ENCODE peak calls at places on chromosomes 1 and 21, in four cellular contexts. X is tibial nerve, C is right lobe of liver, R is sigmoid colon. A is an unnamed sample.

GRCh38 chr1:85628791-85629531 is 48.4 kb downstream of the CCN1 start:
- DNase-seq in X (no peak), C (peak; percentile 74), R (peak; percentile 67), A (peak; percentile 32)

GRCh38 chr1:67626495-67627235 is 58.3 kb upstream of the GADD45A start:
- DNase-seq in X (no peak), C (no peak), R (no peak), A (no peak)

GRCh38 chr1:2916706-2917105 is 104.6 kb upstream of the ACTRT2 start:
- DNase-seq in X (no peak), C (no peak), R (no peak), A (no peak)

GRCh38 chr1:40743860-40744259 is 39.7 kb upstream of the KCNQ4 start:
- DNase-seq in X (no peak), C (no peak), R (no peak), A (no peak)

GRCh38 chr1:102879439-102879993 is 228.8 kb downstream of the COL11A1 start:
- DNase-seq in X (no peak), C (no peak), R (no peak), A (no peak)

GRCh38 chr1:99397029-99397428 is 132.7 kb downstream of the PLPPR4 start:
- DNase-seq in X (no peak), C (no peak), R (no peak), A (no peak)

GRCh38 chr1:235069577-235070563 is 58.8 kb downstream of the TOMM20 start:
- DNase-seq in X (peak; percentile 48), C (peak; percentile 92), R (peak; percentile 78), A (peak; percentile 76)

GRCh38 chr1:222106369-222106768 is 364.5 kb upstream of the DUSP10 start:
- DNase-seq in X (no peak), C (no peak), R (no peak), A (no peak)

GRCh38 chr1:208980590-208980989 is 602.9 kb upstream of the CAMK1G start:
- DNase-seq in X (no peak), C (no peak), R (no peak), A (no peak)

GRCh38 chr1:189616893-189617292 is 860.8 kb downstream of the BRINP3 start:
- DNase-seq in X (no peak), C (no peak), R (no peak), A (no peak)

GRCh38 chr1:66730462-66730861 is 21.8 kb upstream of the DYNLT5 start:
- DNase-seq in X (no peak), C (no peak), R (no peak), A (no peak)

GRCh38 chr1:193726722-193727121 is 540.3 kb upstream of the B3GALT2 start:
- DNase-seq in X (no peak), C (no peak), R (no peak), A (no peak)

GRCh38 chr1:218642033-218642954 is 297.2 kb downstream of the TGFB2 start:
- DNase-seq in X (no peak), C (no peak), R (no peak), A (no peak)

GRCh38 chr1:209318302-209319056 is 265.0 kb upstream of the CAMK1G start:
- DNase-seq in X (no peak), C (no peak), R (no peak), A (no peak)

GRCh38 chr1:41783189-41783639 is 135.5 kb downstream of the HIVEP3 start:
- DNase-seq in X (no peak), C (no peak), R (no peak), A (no peak)

GRCh38 chr1:115977481-115978258 is 1.4 kb downstream of the SLC22A15 start:
- DNase-seq in X (peak; percentile 33), C (peak; percentile 35), R (no peak), A (no peak)

GRCh38 chr1:214386747-214387146 is 105.8 kb downstream of the SMYD2 start:
- DNase-seq in X (no peak), C (no peak), R (no peak), A (no peak)

GRCh38 chr1:50318428-50318827 is 104.8 kb downstream of the DMRTA2 start:
- DNase-seq in X (no peak), C (no peak), R (no peak), A (no peak)

GRCh38 chr1:241817331-241817792 is 30.6 kb upstream of the EXO1 start:
- DNase-seq in X (no peak), C (no peak), R (no peak), A (no peak)

GRCh38 chr1:119285482-119285881 is 83.1 kb upstream of the HAO2 start:
- DNase-seq in X (no peak), C (no peak), R (no peak), A (no peak)

GRCh38 chr1:163774390-163774789 is 452.6 kb downstream of the NUF2 start:
- DNase-seq in X (no peak), C (no peak), R (no peak), A (no peak)

GRCh38 chr1:92424376-92424775 is 62.3 kb downstream of the GFI1 start:
- DNase-seq in X (no peak), C (no peak), R (no peak), A (no peak)

GRCh38 chr1:119647734-119648619 is at the start of gene ZNF697:
- DNase-seq in X (peak; percentile 95), C (peak; percentile 99), R (peak; percentile 99), A (peak; percentile 98)

GRCh38 chr1:21956720-21957552 is 19.8 kb upstream of the HSPG2 start:
- DNase-seq in X (no peak), C (peak; percentile 46), R (peak; percentile 81), A (peak; percentile 72)

GRCh38 chr1:230327892-230328284 is 98.2 kb downstream of the PGBD5 start:
- DNase-seq in X (no peak), C (no peak), R (no peak), A (no peak)

GRCh38 chr1:54016343-54017282 is 1.4 kb downstream of the LDLRAD1 start:
- DNase-seq in X (no peak), C (peak; percentile 32), R (no peak), A (no peak)

GRCh38 chr1:157199421-157199755 is 61.2 kb upstream of the ETV3 start:
- DNase-seq in X (no peak), C (no peak), R (peak; percentile 54), A (no peak)

GRCh38 chr1:234186037-234186688 is 187.1 kb upstream of the COA6 start:
- DNase-seq in X (no peak), C (peak; percentile 69), R (no peak), A (no peak)

GRCh38 chr1:87336623-87337067 is 8.0 kb downstream of the LMO4 start:
- DNase-seq in X (no peak), C (no peak), R (no peak), A (no peak)

GRCh38 chr1:5959087-5959486 is 33.1 kb downstream of the NPHP4 start:
- DNase-seq in X (no peak), C (no peak), R (peak; percentile 28), A (no peak)

GRCh38 chr1:98709906-98710305 is 48.4 kb downstream of the SNX7 start:
- DNase-seq in X (no peak), C (no peak), R (no peak), A (no peak)

GRCh38 chr1:215637041-215637573 is 70.0 kb downstream of the KCTD3 start:
- DNase-seq in X (peak; percentile 72), C (peak; percentile 33), R (peak; percentile 87), A (no peak)

GRCh38 chr1:238061967-238062613 is 171.4 kb upstream of the ZP4 start:
- DNase-seq in X (no peak), C (no peak), R (no peak), A (no peak)

GRCh38 chr1:84698151-84698651 is 7.9 kb upstream of the SSX2IP start:
- DNase-seq in X (no peak), C (no peak), R (no peak), A (no peak)

GRCh38 chr1:172813330-172813729 is 154.4 kb downstream of the FASLG start:
- DNase-seq in X (no peak), C (no peak), R (no peak), A (no peak)

GRCh38 chr1:68938051-68938450 is 441.2 kb upstream of the DEPDC1 start:
- DNase-seq in X (no peak), C (no peak), R (no peak), A (no peak)

GRCh38 chr1:219472596-219472995 is 140.3 kb downstream of the ZC3H11B start:
- DNase-seq in X (no peak), C (no peak), R (no peak), A (no peak)

GRCh38 chr1:27031235-27032118 is 18.8 kb upstream of the TENT5B start:
- DNase-seq in X (no peak), C (peak; percentile 81), R (peak; percentile 93), A (peak; percentile 91)
- TF ChIP-seq POLR2A in X (no peak), C (no peak), R (no peak), A (no peak)

GRCh38 chr21:28949318-28949717 is 43.4 kb downstream of the LTN1 start:
- DNase-seq in X (no peak), C (no peak), R (no peak), A (no peak)
- H3K4me3 ChIP-seq in X (no peak overlapping the region), C (no peak overlapping the region), R (no peak overlapping the region), A (no peak overlapping the region)

GRCh38 chr1:110187139-110187890 is 22.8 kb upstream of the KCNC4 start:
- DNase-seq in X (no peak), C (no peak), R (no peak), A (peak; percentile 58)

GRCh38 chr1:110186558-110186957 is 23.6 kb upstream of the KCNC4 start:
- DNase-seq in X (no peak), C (no peak), R (no peak), A (no peak)

GRCh38 chr1:110183642-110184167 is 26.4 kb upstream of the KCNC4 start:
- DNase-seq in X (no peak), C (no peak), R (no peak), A (no peak)

GRCh38 chr1:110184414-110184813 is 25.7 kb upstream of the KCNC4 start:
- DNase-seq in X (no peak), C (no peak), R (no peak), A (no peak)

GRCh38 chr1:110185181-110185580 is 24.9 kb upstream of the KCNC4 start:
- DNase-seq in X (no peak), C (no peak), R (no peak), A (peak; percentile 48)
- TF ChIP-seq POLR2A in X (no peak), C (no peak), R (no peak), A (no peak)

DNA sequence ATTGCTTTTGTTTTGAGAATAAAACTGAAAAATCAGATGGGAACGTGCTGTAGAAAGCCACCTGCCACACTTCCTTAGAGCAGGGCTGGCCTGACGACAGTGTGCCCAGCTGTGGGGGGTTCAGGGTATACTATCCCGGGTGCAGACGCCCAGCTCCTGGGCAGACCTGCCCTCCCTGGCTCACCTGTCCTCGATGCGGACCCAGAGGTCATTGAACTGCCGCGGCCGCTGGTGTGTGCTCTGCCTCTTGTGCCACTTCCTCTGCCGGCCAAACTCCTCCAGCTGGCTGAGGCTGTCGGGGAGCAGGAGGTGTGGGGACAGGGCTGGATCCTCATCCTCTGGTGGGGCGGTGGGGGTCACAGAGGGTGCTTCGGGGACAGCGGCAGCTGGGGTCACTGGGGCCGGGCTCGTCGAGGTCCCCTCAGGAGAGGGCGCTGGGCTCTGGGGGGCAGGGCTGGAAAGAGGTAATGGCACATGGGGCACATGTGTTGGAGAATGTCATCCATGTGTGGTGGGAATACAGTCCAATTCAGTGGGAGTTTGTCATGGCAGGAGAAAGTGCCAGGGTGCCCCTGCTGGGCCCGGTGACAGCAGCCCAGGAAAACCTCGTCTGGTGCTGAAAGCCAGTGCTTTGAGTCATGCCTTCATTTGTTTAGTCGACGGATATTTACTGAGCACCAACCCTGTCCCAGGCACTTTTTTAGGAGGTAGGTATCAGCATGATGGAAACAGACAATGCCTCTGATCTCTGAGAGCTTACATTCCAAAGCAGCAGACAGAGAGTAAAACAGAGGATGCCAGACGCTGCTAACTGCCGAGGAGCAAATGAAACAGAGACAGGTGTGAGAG is 222.0 kb downstream of the TRABD2B start:
- DNase-seq in X (no peak), C (peak; percentile 53), R (no peak), A (peak; percentile 22)
- H3K4me3 ChIP-seq in X (no peak overlapping the region), C (no peak overlapping the region), R (no peak overlapping the region), A (no peak overlapping the region)

A was measured in heart left ventricle.